ENCODE peak calls at places on chromosomes 1 and 21, in ten cellular contexts. One of them, this sample, is unnamed.

GRCh38 chr1:156123356-156124196 is 9.1 kb downstream of the LMNA start:
- DNase-seq in heart right ventricle: peak
- DNase-seq in nephron progenitor cell: no peak
- DNase-seq in adrenal gland: peak
- DNase-seq in lower lobe of right lung: peak
- DNase-seq in astrocyte of the cerebellum: peak
- DNase-seq in GM12865: peak
- DNase-seq in IMR-90: peak
- DNase-seq in left ventricle myocardium inferior: peak
- DNase-seq in fibroblast of the aortic adventitia: peak
- DNase-seq in this sample: no peak

GRCh38 chr1:242523968-242524570 is 428 bp downstream of the PLD5 start:
- DNase-seq in nephron progenitor cell: peak
- DNase-seq in lower lobe of right lung: peak
- DNase-seq in GM12865: no peak
- DNase-seq in IMR-90: no peak
- DNase-seq in adrenal gland: peak
- DNase-seq in fibroblast of the aortic adventitia: no peak
- DNase-seq in heart right ventricle: no peak
- DNase-seq in astrocyte of the cerebellum: no peak
- DNase-seq in left ventricle myocardium inferior: peak
- DNase-seq in this sample: peak

GRCh38 chr1:209651148-209651547 is 1.1 kb downstream of the LAMB3 start:
- DNase-seq in fibroblast of the aortic adventitia: peak
- DNase-seq in astrocyte of the cerebellum: no peak
- DNase-seq in left ventricle myocardium inferior: peak
- DNase-seq in IMR-90: peak
- DNase-seq in lower lobe of right lung: peak
- DNase-seq in GM12865: peak
- DNase-seq in heart right ventricle: peak
- DNase-seq in adrenal gland: peak
- DNase-seq in nephron progenitor cell: no peak
- DNase-seq in this sample: peak

GRCh38 chr1:192807968-192808587 is 761 bp upstream of the RGS2 start:
- DNase-seq in fibroblast of the aortic adventitia: peak
- DNase-seq in IMR-90: peak
- DNase-seq in adrenal gland: no peak
- DNase-seq in GM12865: no peak
- DNase-seq in astrocyte of the cerebellum: no peak
- DNase-seq in left ventricle myocardium inferior: no peak
- DNase-seq in heart right ventricle: no peak
- DNase-seq in nephron progenitor cell: no peak
- DNase-seq in lower lobe of right lung: no peak
- DNase-seq in this sample: no peak

GRCh38 chr1:91913018-91913417 is 27.1 kb upstream of the TGFBR3 start:
- DNase-seq in nephron progenitor cell: no peak
- DNase-seq in heart right ventricle: no peak
- DNase-seq in IMR-90: peak
- DNase-seq in GM12865: no peak
- DNase-seq in astrocyte of the cerebellum: no peak
- DNase-seq in fibroblast of the aortic adventitia: peak
- DNase-seq in adrenal gland: no peak
- DNase-seq in lower lobe of right lung: no peak
- DNase-seq in left ventricle myocardium inferior: no peak
- DNase-seq in this sample: no peak

GRCh38 chr21:16388911-16389515 is 659.2 kb downstream of the USP25 start:
- DNase-seq in GM12865: no peak
- DNase-seq in IMR-90: no peak
- DNase-seq in nephron progenitor cell: no peak
- DNase-seq in fibroblast of the aortic adventitia: no peak
- DNase-seq in heart right ventricle: no peak
- DNase-seq in left ventricle myocardium inferior: no peak
- DNase-seq in lower lobe of right lung: no peak
- DNase-seq in adrenal gland: no peak
- DNase-seq in astrocyte of the cerebellum: no peak
- DNase-seq in this sample: no peak

GRCh38 chr1:176735201-176735600 is 272.2 kb downstream of the PAPPA2 start:
- DNase-seq in heart right ventricle: no peak
- DNase-seq in lower lobe of right lung: no peak
- DNase-seq in IMR-90: no peak
- DNase-seq in left ventricle myocardium inferior: no peak
- DNase-seq in adrenal gland: no peak
- DNase-seq in astrocyte of the cerebellum: peak
- DNase-seq in nephron progenitor cell: no peak
- DNase-seq in fibroblast of the aortic adventitia: no peak
- DNase-seq in GM12865: no peak
- DNase-seq in this sample: no peak

GRCh38 chr1:113759341-113760101 is at the start of gene PHTF1:
- DNase-seq in GM12865: peak
- DNase-seq in fibroblast of the aortic adventitia: peak
- DNase-seq in heart right ventricle: peak
- DNase-seq in nephron progenitor cell: peak
- DNase-seq in IMR-90: peak
- DNase-seq in lower lobe of right lung: peak
- DNase-seq in astrocyte of the cerebellum: peak
- DNase-seq in adrenal gland: peak
- DNase-seq in left ventricle myocardium inferior: peak
- DNase-seq in this sample: peak

GRCh38 chr1:111275079-111275478 is 15.6 kb upstream of the CHIA start:
- DNase-seq in left ventricle myocardium inferior: peak
- DNase-seq in fibroblast of the aortic adventitia: peak
- DNase-seq in GM12865: peak
- DNase-seq in adrenal gland: peak
- DNase-seq in IMR-90: peak
- DNase-seq in astrocyte of the cerebellum: peak
- DNase-seq in nephron progenitor cell: no peak
- DNase-seq in lower lobe of right lung: no peak
- DNase-seq in heart right ventricle: peak
- DNase-seq in this sample: no peak

GRCh38 chr1:31830511-31830910 is 14.7 kb upstream of the SPOCD1 start:
- DNase-seq in adrenal gland: no peak
- DNase-seq in nephron progenitor cell: no peak
- DNase-seq in fibroblast of the aortic adventitia: no peak
- DNase-seq in GM12865: no peak
- DNase-seq in heart right ventricle: no peak
- DNase-seq in left ventricle myocardium inferior: no peak
- DNase-seq in IMR-90: no peak
- DNase-seq in lower lobe of right lung: no peak
- DNase-seq in astrocyte of the cerebellum: no peak
- DNase-seq in this sample: no peak

GRCh38 chr1:41333146-41333784 is 28.0 kb upstream of the FOXO6 start:
- DNase-seq in nephron progenitor cell: no peak
- DNase-seq in heart right ventricle: no peak
- DNase-seq in GM12865: no peak
- DNase-seq in astrocyte of the cerebellum: peak
- DNase-seq in fibroblast of the aortic adventitia: peak
- DNase-seq in adrenal gland: no peak
- DNase-seq in left ventricle myocardium inferior: no peak
- DNase-seq in IMR-90: peak
- DNase-seq in lower lobe of right lung: no peak
- DNase-seq in this sample: no peak

GRCh38 chr1:96387785-96388184 is 333.8 kb upstream of the PTBP2 start:
- DNase-seq in heart right ventricle: no peak
- DNase-seq in astrocyte of the cerebellum: no peak
- DNase-seq in left ventricle myocardium inferior: no peak
- DNase-seq in nephron progenitor cell: no peak
- DNase-seq in GM12865: no peak
- DNase-seq in lower lobe of right lung: no peak
- DNase-seq in fibroblast of the aortic adventitia: no peak
- DNase-seq in adrenal gland: no peak
- DNase-seq in IMR-90: no peak
- DNase-seq in this sample: no peak

GRCh38 chr1:78440381-78440793 is 50.4 kb upstream of the PTGFR start:
- DNase-seq in nephron progenitor cell: no peak
- DNase-seq in astrocyte of the cerebellum: no peak
- DNase-seq in left ventricle myocardium inferior: no peak
- DNase-seq in IMR-90: peak
- DNase-seq in GM12865: no peak
- DNase-seq in heart right ventricle: no peak
- DNase-seq in lower lobe of right lung: no peak
- DNase-seq in fibroblast of the aortic adventitia: peak
- DNase-seq in adrenal gland: no peak
- DNase-seq in this sample: no peak

GRCh38 chr1:200245492-200245891 is 164.3 kb downstream of the ZNF281 start:
- DNase-seq in GM12865: no peak
- DNase-seq in adrenal gland: no peak
- DNase-seq in heart right ventricle: peak
- DNase-seq in lower lobe of right lung: no peak
- DNase-seq in astrocyte of the cerebellum: no peak
- DNase-seq in fibroblast of the aortic adventitia: peak
- DNase-seq in left ventricle myocardium inferior: no peak
- DNase-seq in IMR-90: peak
- DNase-seq in nephron progenitor cell: no peak
- DNase-seq in this sample: no peak

GRCh38 chr1:230992100-230992774 is 13.3 kb downstream of the ARV1 start:
- DNase-seq in nephron progenitor cell: no peak
- DNase-seq in heart right ventricle: no peak
- DNase-seq in fibroblast of the aortic adventitia: no peak
- DNase-seq in left ventricle myocardium inferior: no peak
- DNase-seq in IMR-90: no peak
- DNase-seq in GM12865: no peak
- DNase-seq in lower lobe of right lung: no peak
- DNase-seq in adrenal gland: no peak
- DNase-seq in astrocyte of the cerebellum: no peak
- DNase-seq in this sample: no peak

DNA sequence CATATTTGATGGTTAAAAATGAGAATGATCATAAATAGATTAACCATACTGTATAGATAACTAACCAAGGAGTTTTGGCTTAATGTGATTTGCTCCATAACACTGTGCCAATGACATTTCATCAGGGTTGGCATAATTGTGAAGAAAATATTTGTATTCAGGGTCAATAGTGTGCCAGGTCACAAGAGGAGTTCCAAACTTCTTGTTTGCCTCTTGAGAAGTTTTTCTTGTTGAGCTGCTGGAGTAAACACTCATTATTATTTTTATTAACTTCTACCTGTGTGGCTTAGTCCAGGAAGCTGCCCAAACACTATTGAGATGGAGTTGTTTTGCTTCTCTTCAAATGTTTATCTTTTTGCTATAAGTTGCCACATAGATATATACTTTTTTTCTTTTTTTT is 7.5 kb downstream of the MAP7D1 start:
- DNase-seq in IMR-90: no peak
- DNase-seq in heart right ventricle: no peak
- DNase-seq in left ventricle myocardium inferior: no peak
- DNase-seq in astrocyte of the cerebellum: no peak
- DNase-seq in nephron progenitor cell: no peak
- DNase-seq in fibroblast of the aortic adventitia: no peak
- DNase-seq in GM12865: no peak
- DNase-seq in adrenal gland: no peak
- DNase-seq in lower lobe of right lung: no peak
- DNase-seq in this sample: no peak
- TF ChIP-seq CTCF in IMR-90: no peak
- TF ChIP-seq CTCF in heart right ventricle: no peak
- TF ChIP-seq CTCF in left ventricle myocardium inferior: no peak
- TF ChIP-seq CTCF in astrocyte of the cerebellum: no peak
- TF ChIP-seq CTCF in nephron progenitor cell: no peak
- TF ChIP-seq CTCF in fibroblast of the aortic adventitia: no peak
- TF ChIP-seq CTCF in GM12865: no peak
- TF ChIP-seq CTCF in adrenal gland: no peak
- TF ChIP-seq CTCF in lower lobe of right lung: no peak
- TF ChIP-seq CTCF in this sample: no peak

GRCh38 chr1:10253755-10254154 is 43.4 kb downstream of the KIF1B start:
- DNase-seq in nephron progenitor cell: no peak
- DNase-seq in left ventricle myocardium inferior: no peak
- DNase-seq in lower lobe of right lung: no peak
- DNase-seq in fibroblast of the aortic adventitia: peak
- DNase-seq in heart right ventricle: peak
- DNase-seq in GM12865: no peak
- DNase-seq in astrocyte of the cerebellum: peak
- DNase-seq in adrenal gland: peak
- DNase-seq in IMR-90: peak
- DNase-seq in this sample: peak
- TF ChIP-seq CTCF in nephron progenitor cell: no peak
- TF ChIP-seq CTCF in left ventricle myocardium inferior: no peak
- TF ChIP-seq CTCF in lower lobe of right lung: no peak
- TF ChIP-seq CTCF in fibroblast of the aortic adventitia: no peak
- TF ChIP-seq CTCF in heart right ventricle: no peak
- TF ChIP-seq CTCF in GM12865: no peak
- TF ChIP-seq CTCF in astrocyte of the cerebellum: no peak
- TF ChIP-seq CTCF in adrenal gland: no peak
- TF ChIP-seq CTCF in IMR-90: no peak
- TF ChIP-seq CTCF in this sample: no peak

DNA sequence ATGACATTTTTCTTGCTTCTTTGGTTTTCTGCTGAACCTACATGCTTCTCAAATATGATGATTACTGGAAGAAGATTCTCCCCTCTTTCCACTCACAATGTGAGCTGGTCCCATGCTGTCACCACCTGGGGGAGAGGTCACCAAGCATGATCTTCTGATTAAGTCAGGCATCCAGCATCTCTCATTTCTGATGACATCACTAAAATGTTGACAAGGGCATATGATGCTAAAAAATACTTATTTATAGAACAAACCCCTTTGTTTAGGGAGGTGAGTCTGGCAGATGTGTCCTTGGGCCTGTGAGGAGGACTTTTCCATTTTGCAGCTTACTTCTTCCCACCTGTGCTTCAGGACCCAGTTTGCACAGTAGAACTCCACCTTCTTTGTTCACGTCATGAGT is 42.0 kb upstream of the PCP4 start:
- DNase-seq in adrenal gland: no peak
- DNase-seq in lower lobe of right lung: no peak
- DNase-seq in fibroblast of the aortic adventitia: no peak
- DNase-seq in astrocyte of the cerebellum: no peak
- DNase-seq in GM12865: no peak
- DNase-seq in IMR-90: no peak
- DNase-seq in nephron progenitor cell: no peak
- DNase-seq in left ventricle myocardium inferior: no peak
- DNase-seq in heart right ventricle: no peak
- DNase-seq in this sample: no peak
- TF ChIP-seq CTCF in adrenal gland: no peak
- TF ChIP-seq CTCF in lower lobe of right lung: no peak
- TF ChIP-seq CTCF in fibroblast of the aortic adventitia: no peak
- TF ChIP-seq CTCF in astrocyte of the cerebellum: no peak
- TF ChIP-seq CTCF in GM12865: no peak
- TF ChIP-seq CTCF in IMR-90: no peak
- TF ChIP-seq CTCF in nephron progenitor cell: no peak
- TF ChIP-seq CTCF in left ventricle myocardium inferior: no peak
- TF ChIP-seq CTCF in heart right ventricle: no peak
- TF ChIP-seq CTCF in this sample: no peak

DNA sequence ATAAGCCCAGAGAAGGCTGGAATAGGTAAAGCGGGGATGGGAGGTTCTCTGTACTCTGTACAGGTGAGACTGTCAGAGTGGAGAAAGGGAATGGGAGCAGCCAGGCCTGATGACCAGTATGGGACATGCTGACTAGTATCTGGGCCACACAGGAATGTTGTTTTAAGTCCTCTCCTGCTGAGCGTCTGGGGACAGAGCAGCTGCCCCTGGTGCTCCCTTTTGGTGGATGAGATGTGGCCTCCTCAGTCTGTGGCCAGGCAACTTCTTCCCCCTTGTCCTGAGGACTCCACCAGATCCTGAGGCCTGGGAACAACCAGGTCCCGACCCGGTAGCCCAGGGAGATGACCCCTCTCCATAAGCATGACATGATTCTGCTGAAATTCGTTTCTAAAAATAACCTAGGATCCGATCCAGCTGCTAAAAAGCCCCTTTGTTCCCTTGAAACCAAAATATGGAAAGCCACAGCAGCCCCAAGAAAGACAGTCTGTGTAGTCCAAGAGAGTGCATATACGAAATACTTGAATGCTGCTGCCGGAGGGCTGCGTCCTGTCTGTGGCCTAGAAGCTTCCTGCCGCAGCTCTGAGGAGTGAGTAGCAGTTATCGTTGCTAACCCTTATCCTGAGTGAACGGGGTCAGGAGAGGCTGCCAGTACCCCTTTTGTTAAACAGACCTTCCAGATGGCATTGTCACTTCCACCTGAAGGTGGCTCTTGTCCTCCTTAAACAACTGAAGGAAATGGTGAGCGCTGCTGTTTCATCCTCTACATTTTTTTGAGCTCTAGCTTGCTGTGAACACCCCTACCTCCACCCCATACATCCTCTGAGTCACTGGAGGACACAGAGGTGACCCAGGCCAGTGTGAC is 47.1 kb downstream of the ATP2B4 start:
- DNase-seq in lower lobe of right lung: no peak
- DNase-seq in adrenal gland: peak
- DNase-seq in nephron progenitor cell: no peak
- DNase-seq in astrocyte of the cerebellum: peak
- DNase-seq in left ventricle myocardium inferior: peak
- DNase-seq in fibroblast of the aortic adventitia: peak
- DNase-seq in heart right ventricle: peak
- DNase-seq in GM12865: peak
- DNase-seq in IMR-90: peak
- DNase-seq in this sample: peak
- TF ChIP-seq CTCF in lower lobe of right lung: peak
- TF ChIP-seq CTCF in adrenal gland: no peak
- TF ChIP-seq CTCF in nephron progenitor cell: no peak
- TF ChIP-seq CTCF in astrocyte of the cerebellum: peak
- TF ChIP-seq CTCF in left ventricle myocardium inferior: peak
- TF ChIP-seq CTCF in fibroblast of the aortic adventitia: peak
- TF ChIP-seq CTCF in heart right ventricle: no peak
- TF ChIP-seq CTCF in GM12865: no peak
- TF ChIP-seq CTCF in IMR-90: peak
- TF ChIP-seq CTCF in this sample: peak

This sample was measured in GM13977.